ENCODE peak calls at places on chromosome 7, in eight cellular contexts. One of them, this sample, is unnamed.

GRCh38 chr7:139828880-139829653 is at the start of gene TBXAS1:
- DNase-seq in AG08396: no peak
- DNase-seq in iris pigment epithelial cell: peak
- DNase-seq in stomach: peak
- DNase-seq in astrocyte of the hippocampus: peak
- DNase-seq in naive thymus-derived CD8-positive, alpha-beta T cell: no peak
- DNase-seq in tibial nerve: peak
- DNase-seq in pons: peak
- DNase-seq in this sample: peak

GRCh38 chr7:103765891-103766290 is 223.6 kb downstream of the RELN start:
- DNase-seq in iris pigment epithelial cell: no peak
- DNase-seq in stomach: no peak
- DNase-seq in astrocyte of the hippocampus: no peak
- DNase-seq in pons: no peak
- DNase-seq in naive thymus-derived CD8-positive, alpha-beta T cell: no peak
- DNase-seq in AG08396: no peak
- DNase-seq in tibial nerve: no peak
- DNase-seq in this sample: peak

GRCh38 chr7:38889872-38890432 is 19.0 kb downstream of the VPS41 start:
- DNase-seq in tibial nerve: no peak
- DNase-seq in naive thymus-derived CD8-positive, alpha-beta T cell: no peak
- DNase-seq in AG08396: no peak
- DNase-seq in stomach: no peak
- DNase-seq in iris pigment epithelial cell: no peak
- DNase-seq in pons: no peak
- DNase-seq in astrocyte of the hippocampus: no peak
- DNase-seq in this sample: peak

GRCh38 chr7:141593134-141593533 is 41.9 kb downstream of the AGK start:
- DNase-seq in astrocyte of the hippocampus: peak
- DNase-seq in naive thymus-derived CD8-positive, alpha-beta T cell: no peak
- DNase-seq in tibial nerve: no peak
- DNase-seq in iris pigment epithelial cell: peak
- DNase-seq in AG08396: peak
- DNase-seq in pons: no peak
- DNase-seq in stomach: no peak
- DNase-seq in this sample: peak

GRCh38 chr7:122289426-122289825 is 15.1 kb downstream of the FEZF1 start:
- DNase-seq in pons: no peak
- DNase-seq in AG08396: no peak
- DNase-seq in astrocyte of the hippocampus: no peak
- DNase-seq in naive thymus-derived CD8-positive, alpha-beta T cell: no peak
- DNase-seq in stomach: no peak
- DNase-seq in tibial nerve: no peak
- DNase-seq in iris pigment epithelial cell: no peak
- DNase-seq in this sample: no peak

GRCh38 chr7:47764746-47765145 is 182.8 kb upstream of the TNS3 start:
- DNase-seq in pons: no peak
- DNase-seq in iris pigment epithelial cell: no peak
- DNase-seq in tibial nerve: no peak
- DNase-seq in AG08396: no peak
- DNase-seq in naive thymus-derived CD8-positive, alpha-beta T cell: no peak
- DNase-seq in astrocyte of the hippocampus: no peak
- DNase-seq in stomach: no peak
- DNase-seq in this sample: no peak

GRCh38 chr7:66558660-66559465 is 69.8 kb upstream of the KCTD7 start:
- DNase-seq in AG08396: no peak
- DNase-seq in astrocyte of the hippocampus: peak
- DNase-seq in pons: peak
- DNase-seq in stomach: no peak
- DNase-seq in tibial nerve: no peak
- DNase-seq in iris pigment epithelial cell: no peak
- DNase-seq in naive thymus-derived CD8-positive, alpha-beta T cell: no peak
- DNase-seq in this sample: no peak

GRCh38 chr7:69832356-69832755 is 234.1 kb downstream of the AUTS2 start:
- DNase-seq in pons: no peak
- DNase-seq in naive thymus-derived CD8-positive, alpha-beta T cell: no peak
- DNase-seq in iris pigment epithelial cell: no peak
- DNase-seq in tibial nerve: no peak
- DNase-seq in stomach: no peak
- DNase-seq in AG08396: no peak
- DNase-seq in astrocyte of the hippocampus: peak
- DNase-seq in this sample: no peak

GRCh38 chr7:68207676-68208075 is 1211.0 kb downstream of the TYW1 start:
- DNase-seq in stomach: no peak
- DNase-seq in pons: no peak
- DNase-seq in astrocyte of the hippocampus: no peak
- DNase-seq in iris pigment epithelial cell: no peak
- DNase-seq in AG08396: no peak
- DNase-seq in naive thymus-derived CD8-positive, alpha-beta T cell: no peak
- DNase-seq in tibial nerve: no peak
- DNase-seq in this sample: no peak

This sample was measured in ELR.